ENCODE peak calls at places on chromosomes 16 and 17, in eight cellular contexts. L is mammary epithelial cell, Z is aorta, R is NCI-H2107, P is cardiac fibroblast, Y is type B pancreatic cell, J is occipital lobe, C is ovary. S is an unnamed sample.

GRCh38 chr16:25063102-25063501 is 47.9 kb upstream of the ARHGAP17 start:
- DNase-seq in Z (no peak), C (no peak), Y (no peak), J (no peak), R (no peak), P (no peak), L (no peak), S (no peak)

GRCh38 chr17:73340093-73340596 is 28.3 kb upstream of the CDC42EP4 start:
- DNase-seq in Y (no peak), P (peak), L (peak), Z (peak), C (no peak), J (no peak), R (no peak), S (peak)

GRCh38 chr17:68509151-68510057 is 2.8 kb upstream of the PRKAR1A start:
- DNase-seq in Z (peak), L (no peak), Y (no peak), C (peak), R (no peak), J (no peak), P (no peak), S (no peak)

GRCh38 chr17:43801844-43802243 is 21.6 kb downstream of the CFAP97D1 start:
- DNase-seq in R (no peak), J (no peak), Y (no peak), C (no peak), Z (no peak), P (no peak), L (no peak), S (no peak)

GRCh38 chr16:396605-397004 is 394 bp upstream of the NME4 start:
- DNase-seq in L (no peak), C (no peak), Z (no peak), P (peak), R (no peak), Y (no peak), J (no peak), S (no peak)

GRCh38 chr17:57902800-57903759 is 52.1 kb downstream of the CUEDC1 start:
- DNase-seq in C (no peak), L (peak), R (peak), Y (no peak), J (peak), P (peak), Z (peak), S (peak)

GRCh38 chr16:55499951-55500350 is 8.9 kb upstream of the LPCAT2 start:
- DNase-seq in L (peak), P (peak), Y (no peak), Z (peak), R (no peak), C (no peak), J (no peak), S (peak)

GRCh38 chr17:82613283-82614094 is 34.8 kb downstream of the WDR45B start:
- DNase-seq in L (no peak), Y (no peak), C (no peak), R (no peak), Z (no peak), P (no peak), J (no peak), S (no peak)

GRCh38 chr16:84423416-84423837 is 55.1 kb downstream of the ATP2C2 start:
- DNase-seq in Z (no peak), R (no peak), L (peak), C (no peak), J (no peak), P (peak), Y (no peak), S (no peak)

GRCh38 chr17:9979463-9979995 is 74.5 kb upstream of the RCVRN start:
- DNase-seq in Z (no peak), L (no peak), C (no peak), Y (no peak), R (no peak), J (no peak), P (peak), S (peak)

GRCh38 chr16:72983728-72984350 is 64.1 kb downstream of the ZFHX3 start:
- DNase-seq in Y (no peak), P (no peak), R (no peak), C (no peak), L (no peak), J (no peak), Z (no peak), S (no peak)

GRCh38 chr17:78111012-78111726 is 17.4 kb downstream of the TMC6 start:
- DNase-seq in J (no peak), R (no peak), Z (no peak), L (no peak), P (no peak), C (no peak), Y (no peak), S (no peak)

GRCh38 chr17:49762148-49762941 is 1.6 kb downstream of the FAM117A start:
- DNase-seq in R (no peak), J (no peak), P (no peak), C (no peak), Y (no peak), Z (no peak), L (peak), S (peak)

GRCh38 chr17:62098623-62099231 is 33.6 kb upstream of the MED13 start:
- DNase-seq in C (no peak), Y (no peak), P (no peak), Z (no peak), L (no peak), R (no peak), J (no peak), S (no peak)

GRCh38 chr16:57316390-57317017 is 32.0 kb upstream of the PLLP start:
- DNase-seq in J (no peak), Z (peak), P (peak), C (no peak), L (peak), Y (peak), R (no peak), S (peak)

GRCh38 chr17:57548421-57549385 is 196.4 kb downstream of the CCDC182 start:
- DNase-seq in R (no peak), C (peak), J (no peak), Y (no peak), L (no peak), P (no peak), Z (no peak), S (no peak)

GRCh38 chr16:82990155-82990554 is 363.4 kb downstream of the CDH13 start:
- DNase-seq in P (peak), J (no peak), Z (no peak), Y (no peak), R (no peak), L (peak), C (no peak), S (no peak)

GRCh38 chr16:88356727-88357199 is 26.0 kb upstream of the ZNF469 start:
- DNase-seq in Z (peak), R (no peak), C (no peak), L (no peak), P (no peak), J (no peak), Y (no peak), S (no peak)

GRCh38 chr17:79837888-79838540 is 1.2 kb downstream of the CBX4 start:
- DNase-seq in Y (no peak), Z (peak), L (no peak), J (no peak), P (no peak), R (no peak), C (peak), S (no peak)

GRCh38 chr16:3283525-3284447 is 495 bp downstream of the ZNF263 start:
- DNase-seq in C (peak), R (no peak), J (no peak), P (peak), L (peak), Z (peak), Y (no peak), S (no peak)

GRCh38 chr17:54933921-54934320 is 33.3 kb downstream of the TOM1L1 start:
- DNase-seq in R (no peak), Y (no peak), C (no peak), L (no peak), J (no peak), Z (no peak), P (no peak), S (no peak)

GRCh38 chr17:27218041-27218440 is 75.9 kb upstream of the WSB1 start:
- DNase-seq in Z (no peak), L (no peak), R (no peak), P (no peak), Y (no peak), C (no peak), J (no peak), S (no peak)

GRCh38 chr17:80774146-80774545 is 217.5 kb upstream of the CHMP6 start:
- DNase-seq in L (no peak), P (no peak), C (no peak), R (peak), Y (no peak), J (no peak), Z (no peak), S (no peak)